ENCODE peak calls at places on chromosomes 1 and 21, in ten cellular contexts. K, W, M, U, O, Y, N, A, I and Z are unnamed samples.

GRCh38 chr1:46248122-46248920 is 758 bp downstream of the RAD54L start:
- DNase-seq in K (no peak), W (peak), M (no peak), U (no peak), O (peak), Y (peak), N (peak), A (peak), I (peak), Z (peak)

GRCh38 chr1:164559342-164560070 is 522 bp downstream of the PBX1 start:
- DNase-seq in K (no peak), W (peak), M (no peak), U (no peak), O (peak), Y (peak), N (peak), A (no peak), I (peak), Z (no peak)

GRCh38 chr1:168893359-168893791 is 164.4 kb upstream of the DPT start:
- DNase-seq in K (no peak), W (no peak), M (no peak), U (no peak), O (peak), Y (no peak), N (no peak), A (no peak), I (peak), Z (no peak)

GRCh38 chr21:45450741-45451740 is 46.1 kb downstream of the COL18A1 start:
- DNase-seq in K (no peak), W (no peak), M (no peak), U (no peak), O (no peak), Y (no peak), N (no peak), A (no peak), I (no peak), Z (no peak)

GRCh38 chr1:175341631-175342429 is 149.3 kb upstream of the KIAA0040 start:
- DNase-seq in K (no peak), W (no peak), M (no peak), U (no peak), O (no peak), Y (no peak), N (no peak), A (no peak), I (no peak), Z (no peak)

GRCh38 chr1:172745014-172745413 is 86.1 kb downstream of the FASLG start:
- DNase-seq in K (peak), W (peak), M (peak), U (no peak), O (peak), Y (peak), N (peak), A (peak), I (peak), Z (no peak)

GRCh38 chr1:236979149-236979890 is 24.9 kb downstream of the MT1HL1 start:
- DNase-seq in K (no peak), W (no peak), M (no peak), U (no peak), O (no peak), Y (no peak), N (no peak), A (no peak), I (no peak), Z (no peak)

GRCh38 chr1:199020046-199020445 is 381.2 kb downstream of the PTPRC start:
- DNase-seq in K (no peak), W (no peak), M (no peak), U (no peak), O (no peak), Y (no peak), N (no peak), A (no peak), I (no peak), Z (no peak)

GRCh38 chr1:77542784-77543183 is 139.7 kb downstream of the ZZZ3 start:
- DNase-seq in K (no peak), W (no peak), M (no peak), U (no peak), O (no peak), Y (no peak), N (no peak), A (no peak), I (peak), Z (no peak)

GRCh38 chr1:236058141-236058626 is 6.7 kb downstream of the NID1 start:
- DNase-seq in K (no peak), W (no peak), M (no peak), U (no peak), O (peak), Y (peak), N (no peak), A (peak), I (peak), Z (no peak)

GRCh38 chr21:44871576-44872265 is 1.8 kb downstream of the PTTG1IP start:
- DNase-seq in K (peak), W (no peak), M (peak), U (no peak), O (peak), Y (peak), N (peak), A (no peak), I (peak), Z (peak)

GRCh38 chr1:46062651-46063319 is 69.6 kb downstream of the PIK3R3 start:
- DNase-seq in K (no peak), W (peak), M (no peak), U (no peak), O (no peak), Y (peak), N (no peak), A (no peak), I (peak), Z (no peak)

GRCh38 chr21:16195896-16196443 is 466.2 kb downstream of the USP25 start:
- DNase-seq in K (no peak), W (peak), M (no peak), U (no peak), O (peak), Y (peak), N (no peak), A (no peak), I (peak), Z (no peak)
- H3K4me3 ChIP-seq in K (peak), W (peak), M (peak), U (no peak), O (peak), Y (peak), N (no peak), A (peak), I (peak), Z (peak)

DNA sequence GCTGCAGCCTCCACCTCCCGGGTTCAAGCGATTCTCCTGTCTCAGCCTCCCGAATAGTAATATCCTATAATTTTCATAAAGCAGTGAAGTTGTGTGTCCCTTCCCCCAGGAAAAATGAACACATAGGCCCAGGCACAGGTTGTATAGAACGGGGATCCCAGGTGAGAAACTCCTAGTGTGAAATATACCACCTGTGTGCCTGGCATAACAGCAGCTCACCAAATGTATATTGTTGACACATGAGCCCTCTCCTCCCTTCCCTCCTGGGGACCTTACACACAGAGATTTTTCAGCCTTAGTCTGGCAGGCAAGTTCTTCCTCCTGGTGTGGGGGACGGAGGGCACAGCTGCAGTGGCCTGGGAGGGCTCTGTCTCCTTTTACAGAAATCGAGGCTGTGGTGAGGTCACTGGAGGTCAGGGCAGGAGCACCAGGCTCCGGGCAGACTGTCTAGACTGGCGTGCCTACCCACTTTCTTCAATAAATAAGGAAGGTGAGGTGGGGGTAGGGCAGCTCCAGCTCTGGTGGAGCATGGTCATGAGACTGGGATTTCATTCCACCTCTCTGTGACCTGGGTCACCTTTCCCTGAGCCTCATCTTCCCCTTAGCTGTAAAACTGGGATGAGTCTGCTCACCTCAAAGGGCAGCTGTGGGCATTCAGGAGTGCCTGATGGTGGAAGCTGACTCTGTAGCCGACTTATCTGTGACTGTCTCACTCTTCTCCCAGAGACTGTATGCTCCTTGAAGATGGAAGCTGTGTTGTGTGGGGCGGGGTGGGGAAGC is 14.3 kb downstream of the RCC1 start:
- DNase-seq in K (no peak), W (no peak), M (no peak), U (no peak), O (no peak), Y (no peak), N (peak), A (no peak), I (no peak), Z (no peak)
- H3K4me3 ChIP-seq in K (no peak), W (no peak), M (no peak), U (no peak), O (no peak), Y (no peak), N (peak), A (no peak), I (no peak), Z (no peak)

GRCh38 chr1:210231846-210232523 is 611 bp upstream of the SERTAD4 start:
- DNase-seq in K (no peak), W (no peak), M (no peak), U (no peak), O (peak), Y (peak), N (no peak), A (no peak), I (peak), Z (no peak)

GRCh38 chr1:210234254-210234747 is 1.7 kb downstream of the SERTAD4 start:
- DNase-seq in K (no peak), W (no peak), M (no peak), U (no peak), O (no peak), Y (no peak), N (no peak), A (no peak), I (no peak), Z (no peak)

GRCh38 chr1:210232524-210233215 is at the start of gene SERTAD4:
- DNase-seq in K (no peak), W (no peak), M (no peak), U (no peak), O (peak), Y (peak), N (peak), A (no peak), I (peak), Z (peak)

GRCh38 chr1:210233216-210233494 is 559 bp downstream of the SERTAD4 start:
- DNase-seq in K (no peak), W (peak), M (no peak), U (no peak), O (no peak), Y (peak), N (no peak), A (no peak), I (peak), Z (no peak)

DNA sequence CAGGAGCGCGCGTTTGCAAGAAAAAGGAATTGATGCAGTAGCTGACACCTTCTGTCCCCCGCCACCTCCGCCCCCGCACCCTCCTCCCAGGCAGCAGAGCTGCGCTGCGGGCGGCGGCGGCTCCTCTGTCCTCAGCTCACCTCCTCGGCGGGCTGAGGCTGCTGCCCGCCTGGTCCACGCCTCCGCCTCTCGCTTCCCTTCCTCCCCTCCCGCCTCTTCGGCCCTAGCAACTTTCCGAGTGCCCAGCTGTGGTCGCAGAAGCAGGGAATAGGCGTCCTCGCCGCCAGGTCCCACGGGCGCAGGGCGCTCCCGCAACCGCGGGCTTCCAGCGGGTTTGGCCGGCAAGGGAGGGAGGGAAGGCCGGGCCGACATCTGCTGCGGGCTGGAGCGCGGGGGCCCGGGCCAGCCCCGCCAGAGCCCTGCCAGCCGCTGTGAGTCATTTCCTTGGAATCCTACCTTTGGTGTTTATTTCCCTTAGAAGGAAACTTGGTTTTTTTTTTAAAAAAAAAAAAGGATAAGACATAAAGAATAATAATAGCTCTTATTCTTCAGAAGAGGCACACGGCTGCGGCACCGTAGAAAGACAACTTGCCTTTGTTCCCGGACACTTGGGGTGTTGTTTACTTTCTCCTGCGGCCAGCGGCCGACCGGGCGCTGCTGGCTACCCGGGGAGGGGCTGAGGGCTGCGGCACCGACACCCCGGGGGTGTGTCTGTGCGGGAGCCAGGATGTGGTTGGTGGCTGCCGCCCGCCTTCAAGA is 1.1 kb downstream of the SERTAD4 start:
- DNase-seq in K (peak), W (peak), M (no peak), U (no peak), O (peak), Y (peak), N (peak), A (no peak), I (peak), Z (peak)
- H3K4me3 ChIP-seq in K (peak), W (peak), M (peak), U (peak), O (peak), Y (peak), N (peak), A (no peak), I (peak), Z (peak)

GRCh38 chr1:204491653-204492052 is 3.0 kb downstream of the PIK3C2B start:
- DNase-seq in K (no peak), W (no peak), M (no peak), U (no peak), O (no peak), Y (no peak), N (no peak), A (no peak), I (no peak), Z (no peak)

GRCh38 chr1:204494281-204495077 is at the start of gene PIK3C2B:
- DNase-seq in K (peak), W (peak), M (no peak), U (peak), O (peak), Y (peak), N (peak), A (peak), I (peak), Z (peak)

GRCh38 chr1:204495078-204495753 is 611 bp upstream of the PIK3C2B start:
- DNase-seq in K (no peak), W (peak), M (no peak), U (no peak), O (no peak), Y (no peak), N (no peak), A (no peak), I (peak), Z (no peak)

GRCh38 chr1:204493882-204494280 is 724 bp downstream of the PIK3C2B start:
- DNase-seq in K (peak), W (peak), M (no peak), U (no peak), O (no peak), Y (peak), N (peak), A (no peak), I (peak), Z (peak)

DNA sequence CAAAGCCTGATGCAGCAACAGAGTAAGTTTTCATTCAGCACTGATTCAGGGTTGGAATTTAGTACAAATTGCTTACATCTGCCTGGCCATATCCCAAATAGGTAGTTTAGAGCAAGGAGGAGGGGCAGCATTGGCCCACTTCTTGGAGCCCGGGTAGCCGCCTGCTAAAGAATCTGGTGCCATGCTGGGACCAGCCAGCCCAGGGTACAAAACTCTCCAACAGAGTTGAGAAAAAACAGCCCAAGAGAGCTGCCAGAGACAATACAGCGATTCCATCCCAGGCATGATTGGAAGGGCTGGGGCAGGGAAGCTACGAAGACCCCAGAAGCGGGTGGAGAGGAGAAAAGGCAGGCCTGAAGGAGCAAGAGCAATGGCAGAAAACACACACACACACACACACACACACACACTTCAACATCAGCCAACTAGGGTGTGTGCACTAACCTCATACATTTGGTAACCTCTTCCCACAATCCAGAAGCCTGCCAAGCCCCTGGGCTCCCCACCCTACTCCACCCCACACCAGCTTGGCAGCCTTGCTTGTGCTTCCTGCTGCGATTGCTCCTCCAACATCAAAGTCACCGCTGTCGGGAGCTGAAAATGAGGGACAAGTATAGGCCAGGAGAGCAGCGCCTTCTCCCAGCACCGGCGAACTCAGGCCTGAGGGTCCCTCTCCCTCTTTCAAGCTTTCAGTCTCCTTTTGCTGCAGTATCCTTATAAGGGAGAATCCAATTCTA is 1.3 kb downstream of the PIK3C2B start:
- DNase-seq in K (no peak), W (no peak), M (peak), U (no peak), O (peak), Y (no peak), N (peak), A (no peak), I (peak), Z (peak)
- H3K4me3 ChIP-seq in K (peak), W (peak), M (peak), U (peak), O (peak), Y (peak), N (peak), A (peak), I (peak), Z (peak)

DNA sequence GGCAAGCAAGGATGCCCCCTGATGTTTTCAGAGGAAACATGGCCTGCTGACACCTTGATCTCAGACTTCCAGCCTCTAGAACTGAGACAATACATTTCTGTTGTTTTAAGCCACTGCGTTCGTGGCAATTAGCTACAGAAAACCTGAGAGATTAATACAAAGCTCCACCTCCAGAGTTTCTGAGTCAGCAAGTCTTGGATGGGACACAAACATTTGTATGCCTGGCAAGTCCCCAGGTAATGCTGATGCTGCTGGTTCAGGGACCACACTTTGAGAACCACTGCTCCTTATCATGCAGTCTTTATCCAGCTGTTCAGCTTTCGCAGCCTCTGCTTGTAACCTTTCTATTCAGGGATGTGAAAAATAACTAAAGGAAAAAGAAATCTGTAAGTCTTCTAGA is 565.7 kb upstream of the PLXNA2 start:
- DNase-seq in K (no peak), W (peak), M (no peak), U (no peak), O (peak), Y (no peak), N (no peak), A (no peak), I (peak), Z (no peak)
- H3K4me3 ChIP-seq in K (no peak), W (no peak), M (no peak), U (no peak), O (no peak), Y (no peak), N (no peak), A (no peak), I (no peak), Z (no peak)

GRCh38 chr21:34818663-34819158 is 149.9 kb downstream of the CLIC6 start:
- DNase-seq in K (no peak), W (no peak), M (no peak), U (no peak), O (peak), Y (no peak), N (no peak), A (no peak), I (peak), Z (no peak)
- H3K4me3 ChIP-seq in K (no peak), W (no peak), M (no peak), U (no peak), O (no peak), Y (no peak), N (no peak), A (no peak), I (no peak), Z (no peak)

DNA sequence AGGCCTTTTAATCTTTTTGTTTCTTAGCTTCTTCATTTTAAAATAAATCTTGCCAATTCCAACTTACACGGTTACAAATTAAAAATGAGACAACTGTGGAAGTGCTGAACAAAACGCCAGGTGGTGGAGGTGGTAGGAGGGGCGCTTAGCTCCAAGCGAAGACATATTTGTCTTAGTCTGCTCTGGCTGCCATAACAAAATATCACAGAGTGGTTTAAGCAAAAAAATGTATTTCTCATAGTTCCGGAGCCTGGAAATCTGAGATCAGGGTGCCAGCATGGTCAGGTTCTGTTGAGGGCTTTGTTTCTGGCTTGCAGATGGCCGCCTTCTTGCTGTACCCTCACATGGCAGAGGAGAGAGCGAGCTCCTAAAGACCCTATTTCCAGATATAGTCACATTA is 14.9 kb downstream of the IER5 start:
- DNase-seq in K (no peak), W (no peak), M (no peak), U (no peak), O (no peak), Y (no peak), N (no peak), A (no peak), I (no peak), Z (no peak)
- H3K4me3 ChIP-seq in K (no peak), W (no peak), M (no peak), U (no peak), O (no peak), Y (peak), N (peak), A (no peak), I (no peak), Z (no peak)

DNA sequence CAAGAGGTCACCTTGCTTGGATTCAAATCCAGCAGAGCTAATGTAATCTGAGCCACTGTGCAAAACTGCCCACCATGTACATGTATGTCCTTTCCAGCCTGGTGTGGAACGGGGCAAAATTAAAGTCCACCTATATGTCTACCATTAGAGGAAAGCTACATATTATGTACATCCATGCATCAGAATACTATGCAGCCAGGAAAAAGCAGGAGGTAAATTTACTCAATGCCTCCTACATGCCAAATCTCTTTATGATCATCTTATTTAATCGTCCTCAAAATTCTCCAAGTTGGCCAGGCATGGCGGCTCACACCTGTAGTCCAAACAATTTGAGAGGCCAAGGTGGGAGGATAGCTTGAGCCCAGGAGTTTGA is 6.3 kb upstream of the ZNF683 start:
- DNase-seq in K (no peak), W (no peak), M (no peak), U (no peak), O (no peak), Y (no peak), N (no peak), A (no peak), I (no peak), Z (no peak)
- H3K4me3 ChIP-seq in K (no peak), W (no peak), M (no peak), U (no peak), O (no peak), Y (no peak), N (no peak), A (no peak), I (no peak), Z (no peak)